ENCODE peak calls at places on chromosomes 1 and 21, in nine cellular contexts. K is T-helper 1 cell; A is NCI-H1105 treated with DMSO at 0.1 percent for 48 hours; U is astrocyte of the spinal cord; J is CD8-positive, alpha-beta memory T cell; D is NCI-H2081; M is iris pigment epithelial cell; Z is NCI-H524; T is activated T-helper 1 cell treated with Interleukin-2 at 50 U/mL for 16 hours. B is an unnamed sample.

GRCh38 chr1:152148991-152149390 is 10.0 kb downstream of the RPTN start:
- DNase-seq in K (no peak), A (no peak), U (no peak), J (no peak), D (no peak), M (peak), Z (no peak), T (no peak), B (no peak)

GRCh38 chr1:198605426-198605825 is 33.4 kb upstream of the PTPRC start:
- DNase-seq in K (no peak), A (no peak), U (no peak), J (no peak), D (no peak), M (no peak), Z (no peak), T (no peak), B (no peak)

GRCh38 chr1:224211262-224211962 is 28.4 kb downstream of the DEGS1 start:
- DNase-seq in K (no peak), A (peak), U (peak), J (no peak), D (peak), M (peak), Z (peak), T (no peak), B (peak)

GRCh38 chr1:229027622-229028182 is 243.2 kb upstream of the RAB4A start:
- DNase-seq in K (no peak), A (no peak), U (no peak), J (peak), D (no peak), M (peak), Z (peak), T (no peak), B (peak)

GRCh38 chr1:231591466-231591865 is 35.1 kb upstream of the DISC1 start:
- DNase-seq in K (no peak), A (no peak), U (no peak), J (no peak), D (no peak), M (no peak), Z (no peak), T (no peak), B (no peak)

GRCh38 chr1:39922139-39922757 is 20.5 kb upstream of the MYCL start:
- DNase-seq in K (no peak), A (no peak), U (no peak), J (no peak), D (no peak), M (no peak), Z (no peak), T (no peak), B (no peak)

GRCh38 chr1:29397256-29397590 is 160.9 kb downstream of the PTPRU start:
- DNase-seq in K (no peak), A (no peak), U (no peak), J (no peak), D (no peak), M (no peak), Z (no peak), T (no peak), B (no peak)

GRCh38 chr1:3360646-3361257 is 93.7 kb upstream of the ARHGEF16 start:
- DNase-seq in K (no peak), A (no peak), U (no peak), J (no peak), D (no peak), M (no peak), Z (no peak), T (no peak), B (no peak)

GRCh38 chr21:21196087-21196486 is 197.9 kb downstream of the NCAM2 start:
- DNase-seq in K (no peak), A (no peak), U (peak), J (no peak), D (no peak), M (peak), Z (no peak), T (no peak), B (peak)